ENCODE peak calls at places on chromosomes 12 and 14, in nine cellular contexts. One of them, this sample, is unnamed.

GRCh38 chr14:81062816-81063215 is 107.4 kb downstream of the TSHR start:
- DNase-seq in stimulated activated CD8-positive, alpha-beta memory T cell treated with anti-CD3 and anti-CD28 coated beads, Interleukin-7, amount 100 ng/mL, for 1 hour: no peak
- DNase-seq in GM04504: no peak
- DNase-seq in putamen: peak
- DNase-seq in activated T-helper 1 cell treated with Interleukin-2 at 50 U/mL for 16 hours: no peak
- DNase-seq in left colon: no peak
- DNase-seq in Caco-2: peak
- DNase-seq in SHP77: peak
- DNase-seq in HCEC 1CT: no peak
- DNase-seq in this sample: no peak

GRCh38 chr14:102809870-102810269 is 32.6 kb downstream of the TRAF3 start:
- DNase-seq in SHP77: no peak
- DNase-seq in putamen: no peak
- DNase-seq in GM04504: no peak
- DNase-seq in HCEC 1CT: no peak
- DNase-seq in Caco-2: no peak
- DNase-seq in stimulated activated CD8-positive, alpha-beta memory T cell treated with anti-CD3 and anti-CD28 coated beads, Interleukin-7, amount 100 ng/mL, for 1 hour: no peak
- DNase-seq in activated T-helper 1 cell treated with Interleukin-2 at 50 U/mL for 16 hours: no peak
- DNase-seq in left colon: no peak
- DNase-seq in this sample: no peak

GRCh38 chr14:101721951-101722661 is 39.4 kb upstream of the PPP2R5C start:
- DNase-seq in stimulated activated CD8-positive, alpha-beta memory T cell treated with anti-CD3 and anti-CD28 coated beads, Interleukin-7, amount 100 ng/mL, for 1 hour: peak
- DNase-seq in SHP77: no peak
- DNase-seq in HCEC 1CT: no peak
- DNase-seq in GM04504: peak
- DNase-seq in putamen: no peak
- DNase-seq in Caco-2: no peak
- DNase-seq in left colon: peak
- DNase-seq in activated T-helper 1 cell treated with Interleukin-2 at 50 U/mL for 16 hours: peak
- DNase-seq in this sample: no peak

GRCh38 chr12:30730011-30730410 is 24.7 kb downstream of the CAPRIN2 start:
- DNase-seq in HCEC 1CT: no peak
- DNase-seq in activated T-helper 1 cell treated with Interleukin-2 at 50 U/mL for 16 hours: no peak
- DNase-seq in putamen: no peak
- DNase-seq in SHP77: no peak
- DNase-seq in GM04504: no peak
- DNase-seq in left colon: no peak
- DNase-seq in Caco-2: no peak
- DNase-seq in stimulated activated CD8-positive, alpha-beta memory T cell treated with anti-CD3 and anti-CD28 coated beads, Interleukin-7, amount 100 ng/mL, for 1 hour: no peak
- DNase-seq in this sample: no peak

GRCh38 chr14:89013698-89014569 is 189.5 kb downstream of the TTC8 start:
- DNase-seq in HCEC 1CT: no peak
- DNase-seq in stimulated activated CD8-positive, alpha-beta memory T cell treated with anti-CD3 and anti-CD28 coated beads, Interleukin-7, amount 100 ng/mL, for 1 hour: no peak
- DNase-seq in left colon: no peak
- DNase-seq in putamen: peak
- DNase-seq in GM04504: no peak
- DNase-seq in activated T-helper 1 cell treated with Interleukin-2 at 50 U/mL for 16 hours: no peak
- DNase-seq in Caco-2: no peak
- DNase-seq in SHP77: peak
- DNase-seq in this sample: no peak

GRCh38 chr12:89863968-89864367 is 155.3 kb upstream of the ATP2B1 start:
- DNase-seq in HCEC 1CT: no peak
- DNase-seq in GM04504: no peak
- DNase-seq in putamen: no peak
- DNase-seq in Caco-2: no peak
- DNase-seq in SHP77: no peak
- DNase-seq in activated T-helper 1 cell treated with Interleukin-2 at 50 U/mL for 16 hours: no peak
- DNase-seq in stimulated activated CD8-positive, alpha-beta memory T cell treated with anti-CD3 and anti-CD28 coated beads, Interleukin-7, amount 100 ng/mL, for 1 hour: no peak
- DNase-seq in left colon: no peak
- DNase-seq in this sample: no peak

GRCh38 chr12:109462868-109463692 is 14.0 kb downstream of the KCTD10 start:
- DNase-seq in GM04504: peak
- DNase-seq in activated T-helper 1 cell treated with Interleukin-2 at 50 U/mL for 16 hours: no peak
- DNase-seq in left colon: peak
- DNase-seq in HCEC 1CT: peak
- DNase-seq in stimulated activated CD8-positive, alpha-beta memory T cell treated with anti-CD3 and anti-CD28 coated beads, Interleukin-7, amount 100 ng/mL, for 1 hour: no peak
- DNase-seq in Caco-2: no peak
- DNase-seq in putamen: no peak
- DNase-seq in SHP77: no peak
- DNase-seq in this sample: peak

GRCh38 chr14:83071888-83072501 is 1538.3 kb upstream of the SEL1L start:
- DNase-seq in left colon: no peak
- DNase-seq in putamen: no peak
- DNase-seq in stimulated activated CD8-positive, alpha-beta memory T cell treated with anti-CD3 and anti-CD28 coated beads, Interleukin-7, amount 100 ng/mL, for 1 hour: no peak
- DNase-seq in HCEC 1CT: peak
- DNase-seq in activated T-helper 1 cell treated with Interleukin-2 at 50 U/mL for 16 hours: no peak
- DNase-seq in GM04504: no peak
- DNase-seq in SHP77: peak
- DNase-seq in Caco-2: peak
- DNase-seq in this sample: no peak

GRCh38 chr12:51388066-51388799 is 3.0 kb downstream of the GALNT6 start:
- DNase-seq in left colon: peak
- DNase-seq in activated T-helper 1 cell treated with Interleukin-2 at 50 U/mL for 16 hours: no peak
- DNase-seq in Caco-2: no peak
- DNase-seq in putamen: no peak
- DNase-seq in HCEC 1CT: peak
- DNase-seq in stimulated activated CD8-positive, alpha-beta memory T cell treated with anti-CD3 and anti-CD28 coated beads, Interleukin-7, amount 100 ng/mL, for 1 hour: no peak
- DNase-seq in SHP77: no peak
- DNase-seq in GM04504: peak
- DNase-seq in this sample: no peak

GRCh38 chr12:4535092-4535491 is 3.6 kb upstream of the RAD51AP1 start:
- DNase-seq in putamen: no peak
- DNase-seq in HCEC 1CT: no peak
- DNase-seq in activated T-helper 1 cell treated with Interleukin-2 at 50 U/mL for 16 hours: no peak
- DNase-seq in Caco-2: no peak
- DNase-seq in GM04504: no peak
- DNase-seq in left colon: no peak
- DNase-seq in SHP77: no peak
- DNase-seq in stimulated activated CD8-positive, alpha-beta memory T cell treated with anti-CD3 and anti-CD28 coated beads, Interleukin-7, amount 100 ng/mL, for 1 hour: no peak
- DNase-seq in this sample: no peak

GRCh38 chr12:6891637-6892036 is 13.0 kb upstream of the LRRC23 start:
- DNase-seq in HCEC 1CT: no peak
- DNase-seq in stimulated activated CD8-positive, alpha-beta memory T cell treated with anti-CD3 and anti-CD28 coated beads, Interleukin-7, amount 100 ng/mL, for 1 hour: no peak
- DNase-seq in left colon: no peak
- DNase-seq in Caco-2: no peak
- DNase-seq in putamen: no peak
- DNase-seq in activated T-helper 1 cell treated with Interleukin-2 at 50 U/mL for 16 hours: no peak
- DNase-seq in SHP77: no peak
- DNase-seq in GM04504: no peak
- DNase-seq in this sample: no peak

GRCh38 chr12:92987846-92988621 is 58.9 kb upstream of the EEA1 start:
- DNase-seq in HCEC 1CT: no peak
- DNase-seq in Caco-2: peak
- DNase-seq in activated T-helper 1 cell treated with Interleukin-2 at 50 U/mL for 16 hours: no peak
- DNase-seq in putamen: peak
- DNase-seq in stimulated activated CD8-positive, alpha-beta memory T cell treated with anti-CD3 and anti-CD28 coated beads, Interleukin-7, amount 100 ng/mL, for 1 hour: no peak
- DNase-seq in left colon: peak
- DNase-seq in SHP77: no peak
- DNase-seq in GM04504: no peak
- DNase-seq in this sample: no peak

GRCh38 chr14:72318648-72319047 is 386.4 kb downstream of the RGS6 start:
- DNase-seq in Caco-2: no peak
- DNase-seq in activated T-helper 1 cell treated with Interleukin-2 at 50 U/mL for 16 hours: no peak
- DNase-seq in HCEC 1CT: no peak
- DNase-seq in stimulated activated CD8-positive, alpha-beta memory T cell treated with anti-CD3 and anti-CD28 coated beads, Interleukin-7, amount 100 ng/mL, for 1 hour: no peak
- DNase-seq in GM04504: no peak
- DNase-seq in SHP77: peak
- DNase-seq in putamen: no peak
- DNase-seq in left colon: no peak
- DNase-seq in this sample: no peak

GRCh38 chr14:52131640-52132320 is 62.9 kb upstream of the NID2 start:
- DNase-seq in SHP77: peak
- DNase-seq in HCEC 1CT: peak
- DNase-seq in putamen: peak
- DNase-seq in Caco-2: peak
- DNase-seq in left colon: peak
- DNase-seq in activated T-helper 1 cell treated with Interleukin-2 at 50 U/mL for 16 hours: no peak
- DNase-seq in stimulated activated CD8-positive, alpha-beta memory T cell treated with anti-CD3 and anti-CD28 coated beads, Interleukin-7, amount 100 ng/mL, for 1 hour: peak
- DNase-seq in GM04504: peak
- DNase-seq in this sample: peak

GRCh38 chr14:104562606-104563005 is 17.0 kb upstream of the C14orf180 start:
- DNase-seq in activated T-helper 1 cell treated with Interleukin-2 at 50 U/mL for 16 hours: no peak
- DNase-seq in Caco-2: no peak
- DNase-seq in GM04504: no peak
- DNase-seq in left colon: no peak
- DNase-seq in HCEC 1CT: no peak
- DNase-seq in putamen: no peak
- DNase-seq in SHP77: no peak
- DNase-seq in stimulated activated CD8-positive, alpha-beta memory T cell treated with anti-CD3 and anti-CD28 coated beads, Interleukin-7, amount 100 ng/mL, for 1 hour: no peak
- DNase-seq in this sample: no peak

GRCh38 chr12:81692008-81692407 is 67.1 kb downstream of the PPFIA2 start:
- DNase-seq in stimulated activated CD8-positive, alpha-beta memory T cell treated with anti-CD3 and anti-CD28 coated beads, Interleukin-7, amount 100 ng/mL, for 1 hour: no peak
- DNase-seq in activated T-helper 1 cell treated with Interleukin-2 at 50 U/mL for 16 hours: no peak
- DNase-seq in Caco-2: no peak
- DNase-seq in left colon: no peak
- DNase-seq in putamen: no peak
- DNase-seq in SHP77: no peak
- DNase-seq in HCEC 1CT: no peak
- DNase-seq in GM04504: no peak
- DNase-seq in this sample: no peak

GRCh38 chr12:94326727-94327126 is 132.9 kb downstream of the CEP83 start:
- DNase-seq in HCEC 1CT: peak
- DNase-seq in stimulated activated CD8-positive, alpha-beta memory T cell treated with anti-CD3 and anti-CD28 coated beads, Interleukin-7, amount 100 ng/mL, for 1 hour: no peak
- DNase-seq in putamen: no peak
- DNase-seq in SHP77: no peak
- DNase-seq in Caco-2: no peak
- DNase-seq in activated T-helper 1 cell treated with Interleukin-2 at 50 U/mL for 16 hours: no peak
- DNase-seq in GM04504: peak
- DNase-seq in left colon: no peak
- DNase-seq in this sample: peak